ENCODE peak calls at places on chromosomes 2 and 18, in five cellular contexts. J is GM12878; B is ovary; M is CD8-positive, alpha-beta T cell; Q is cardiac muscle cell. S is an unnamed sample.

GRCh38 chr2:179020156-179020750 is 29.7 kb downstream of the CCDC141 start:
- DNase-seq in J (no peak), B (no peak), M (peak; percentile 32), Q (peak; percentile 3), S (no peak)

GRCh38 chr2:35741556-35741955 is 614.0 kb upstream of the CRIM1 start:
- DNase-seq in J (no peak), B (no peak), M (no peak), Q (no peak), S (no peak)

GRCh38 chr2:221334466-221334865 is 237.6 kb downstream of the EPHA4 start:
- DNase-seq in J (no peak), B (no peak), M (no peak), Q (no peak), S (no peak)

GRCh38 chr2:236507393-236508085 is 62.1 kb upstream of the ACKR3 start:
- DNase-seq in J (no peak), B (peak; percentile 57), M (peak; percentile 63), Q (peak; percentile 68), S (peak; percentile 85)

GRCh38 chr2:61291851-61292575 is 130.0 kb downstream of the C2orf74 start:
- DNase-seq in J (no peak), B (no peak), M (no peak), Q (no peak), S (no peak)

GRCh38 chr18:41576643-41577042 is 378.4 kb upstream of the PIK3C3 start:
- DNase-seq in J (no peak), B (no peak), M (no peak), Q (no peak), S (no peak)

GRCh38 chr18:2147866-2148265 is 423.4 kb downstream of the METTL4 start:
- DNase-seq in J (no peak), B (no peak), M (no peak), Q (peak; percentile 86), S (no peak)

GRCh38 chr2:201235865-201236811 is 24.2 kb upstream of the CASP8 start:
- DNase-seq in J (no peak), B (peak; percentile 68), M (peak; percentile 63), Q (peak; percentile 89), S (no peak)

GRCh38 chr2:84870306-84870705 is 10.6 kb downstream of the TRABD2A start:
- DNase-seq in J (no peak), B (no peak), M (no peak), Q (no peak), S (no peak)
- TF ChIP-seq CTCF in J (peak; percentile 34), B (no peak), M (no peak), Q (no peak), S (no peak)

GRCh38 chr2:123935405-123935804 is 89.7 kb upstream of the CNTNAP5 start:
- DNase-seq in J (no peak), B (no peak), M (no peak), Q (no peak), S (no peak)
- H3K9me3 ChIP-seq in J (no peaks in the 10 kb centered on the region), B (no peaks in the 10 kb centered on the region), M (peaks cover 2% of the 10 kb centered on the region), Q (no peaks in the 10 kb centered on the region), S (peaks cover 3% of the 10 kb centered on the region)

GRCh38 chr2:206558492-206558891 is 83.8 kb upstream of the FAM237A start:
- DNase-seq in J (no peak), B (no peak), M (no peak), Q (peak; percentile 9), S (no peak)

GRCh38 chr2:206556357-206556949 is 85.8 kb upstream of the FAM237A start:
- DNase-seq in J (no peak), B (no peak), M (no peak), Q (peak; percentile 63), S (no peak)

GRCh38 chr2:206555721-206556120 is 86.6 kb upstream of the FAM237A start:
- DNase-seq in J (no peak), B (no peak), M (no peak), Q (no peak), S (no peak)
- H3K4me1 ChIP-seq in J (no peaks in the 10 kb centered on the region), B (no peaks in the 10 kb centered on the region), M (peaks cover 5% of the 10 kb centered on the region), Q (no peaks in the 10 kb centered on the region), S (no peaks in the 10 kb centered on the region)

GRCh38 chr2:96762529-96763253 is 2.0 kb downstream of the CNNM4 start:
- DNase-seq in J (no peak), B (no peak), M (no peak), Q (peak; percentile 32), S (no peak)

GRCh38 chr2:96760036-96760985 is at the start of gene CNNM4:
- DNase-seq in J (peak; percentile 61), B (peak; percentile 93), M (peak; percentile 91), Q (peak; percentile 95), S (peak; percentile 99)

GRCh38 chr2:96758987-96759386 is 1.7 kb upstream of the CNNM4 start:
- DNase-seq in J (no peak), B (no peak), M (no peak), Q (no peak), S (no peak)

GRCh38 chr2:96759548-96759947 is 1.2 kb upstream of the CNNM4 start:
- DNase-seq in J (no peak), B (no peak), M (no peak), Q (no peak), S (no peak)

DNA sequence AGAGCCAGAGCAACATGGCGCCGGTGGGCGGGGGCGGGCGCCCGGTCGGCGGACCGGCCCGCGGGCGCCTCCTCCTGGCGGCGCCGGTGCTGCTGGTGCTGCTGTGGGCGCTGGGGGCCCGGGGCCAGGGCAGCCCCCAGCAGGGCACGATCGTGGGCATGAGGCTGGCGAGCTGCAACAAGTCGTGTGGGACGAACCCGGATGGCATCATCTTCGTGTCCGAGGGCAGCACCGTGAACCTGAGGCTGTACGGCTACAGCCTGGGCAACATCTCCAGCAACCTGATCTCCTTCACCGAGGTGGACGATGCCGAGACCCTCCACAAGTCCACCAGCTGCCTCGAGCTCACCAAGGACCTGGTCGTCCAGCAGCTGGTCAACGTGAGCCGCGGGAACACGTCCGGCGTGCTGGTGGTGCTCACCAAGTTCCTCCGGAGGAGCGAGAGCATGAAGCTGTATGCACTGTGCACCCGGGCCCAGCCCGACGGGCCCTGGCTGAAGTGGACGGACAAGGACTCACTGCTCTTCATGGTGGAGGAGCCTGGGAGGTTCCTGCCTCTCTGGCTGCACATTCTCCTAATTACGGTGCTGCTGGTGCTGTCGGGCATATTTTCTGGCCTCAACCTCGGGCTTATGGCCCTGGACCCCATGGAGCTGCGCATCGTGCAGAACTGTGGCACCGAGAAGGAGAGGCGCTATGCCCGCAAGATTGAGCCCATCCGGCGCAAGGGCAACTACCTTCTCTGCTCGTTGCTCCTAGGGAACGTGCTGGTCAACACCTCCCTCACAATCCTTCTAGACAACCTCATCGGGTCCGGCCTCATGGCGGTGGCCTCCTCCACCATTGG is 507 bp downstream of the CNNM4 start:
- DNase-seq in J (no peak), B (peak; percentile 52), M (peak; percentile 73), Q (peak; percentile 41), S (peak; percentile 90)
- TF ChIP-seq CTCF in J (peak; percentile 53), B (peak; percentile 61), M (peak; percentile 60), Q (peak; percentile 36), S (peak; percentile 68)

DNA sequence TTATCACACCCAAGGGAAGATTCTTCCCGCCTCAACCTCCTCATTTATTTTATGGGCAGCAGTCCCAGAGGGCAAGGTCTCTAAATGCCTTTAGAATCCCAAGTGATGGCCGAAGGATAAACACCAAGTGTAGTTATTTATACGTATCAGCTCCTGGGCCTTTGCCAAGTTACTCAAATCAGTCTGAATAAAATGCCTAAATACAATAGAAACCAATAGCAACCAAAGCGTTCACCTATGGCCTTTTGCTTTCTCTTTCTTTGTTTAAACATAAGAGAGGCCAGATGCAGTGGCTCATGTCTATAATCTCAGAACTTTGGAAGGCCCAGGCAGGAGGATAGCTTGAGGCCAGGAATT is 31.9 kb downstream of the FAM178B start:
- DNase-seq in J (peak; percentile 39), B (no peak), M (no peak), Q (peak; percentile 36), S (no peak)
- H3K9me3 ChIP-seq in J (no peaks in the 10 kb centered on the region), B (no peaks in the 10 kb centered on the region), M (no peaks in the 10 kb centered on the region), Q (no peaks in the 10 kb centered on the region), S (no peaks in the 10 kb centered on the region)